ENCODE peak calls at places on chromosome 9, in ten cellular contexts. O is psoas muscle; J is fibroblast of lung; X is mammary epithelial cell; M is AG04450; T is ovary; S is A549; B is upper lobe of right lung; C is CD4-positive, alpha-beta T cell; A is endothelial cell of umbilical vein. Q is an unnamed sample.
A peak's percentile ranks its signal among the peaks of the same experiment; 100 is the strongest.

GRCh38 chr9:72462340-72462739 is 59.1 kb upstream of the TMC1 start:
- DNase-seq in S (peak; percentile 53), J (peak; percentile 90), T (no peak), B (no peak), M (no peak), C (no peak), A (peak; percentile 75), X (no peak), O (no peak), Q (peak; percentile 45)

GRCh38 chr9:84780385-84780784 is 110.9 kb downstream of the NTRK2 start:
- DNase-seq in J (no peak), A (no peak), S (no peak), O (no peak), X (no peak), T (no peak), C (no peak), M (no peak), B (no peak), Q (no peak)

GRCh38 chr9:37575921-37576721 is at the start of gene FBXO10:
- DNase-seq in J (peak; percentile 83), O (peak; percentile 87), T (peak; percentile 61), S (peak; percentile 30), X (peak; percentile 57), C (peak; percentile 5), M (no peak), B (peak; percentile 87), A (peak; percentile 78), Q (peak; percentile 81)

GRCh38 chr9:87889065-87889881 is 6.6 kb downstream of the SPATA31E1 start:
- DNase-seq in O (no peak), B (peak; percentile 59), C (no peak), T (no peak), J (no peak), M (no peak), A (no peak), S (no peak), X (no peak), Q (no peak)

GRCh38 chr9:130461218-130461630 is 16.5 kb downstream of the ASS1 start:
- DNase-seq in O (peak; percentile 83), C (peak; percentile 67), J (peak; percentile 10), B (peak; percentile 80), T (peak; percentile 69), A (peak; percentile 28), M (no peak), X (peak; percentile 16), S (peak; percentile 39), Q (peak; percentile 50)

GRCh38 chr9:9318959-9319505 is 1293.8 kb downstream of the PTPRD start:
- DNase-seq in C (no peak), T (no peak), J (no peak), A (no peak), S (no peak), X (no peak), B (no peak), M (no peak), O (no peak), Q (no peak)

GRCh38 chr9:134410835-134411217 is 84.6 kb downstream of the RXRA start:
- DNase-seq in C (no peak), O (no peak), J (no peak), B (no peak), M (no peak), T (no peak), S (no peak), A (no peak), X (no peak), Q (no peak)

GRCh38 chr9:18520395-18520794 is 46.4 kb downstream of the ADAMTSL1 start:
- DNase-seq in J (peak; percentile 42), B (no peak), O (no peak), M (no peak), X (no peak), S (no peak), C (no peak), T (no peak), A (no peak), Q (no peak)

GRCh38 chr9:133374612-133375115 is 1.2 kb downstream of the SURF4 start:
- DNase-seq in A (no peak), B (no peak), M (no peak), S (no peak), O (no peak), X (peak; percentile 30), C (no peak), T (no peak), J (peak; percentile 81), Q (no peak)

GRCh38 chr9:121073038-121073437 is 1.7 kb upstream of the CNTRL start:
- DNase-seq in O (peak; percentile 64), M (no peak), T (peak; percentile 70), J (peak; percentile 56), C (no peak), A (peak; percentile 14), S (peak; percentile 41), X (peak; percentile 71), B (no peak), Q (no peak)

GRCh38 chr9:136551401-136552116 is 5.7 kb upstream of the NOTCH1 start:
- DNase-seq in S (peak; percentile 58), J (peak; percentile 66), A (peak; percentile 56), B (no peak), M (no peak), O (peak; percentile 80), C (no peak), X (peak; percentile 88), T (peak; percentile 88), Q (peak; percentile 79)

GRCh38 chr9:126616521-126616976 is 2.8 kb downstream of the LMX1B start:
- DNase-seq in M (no peak), B (no peak), A (no peak), C (no peak), T (no peak), O (no peak), X (peak; percentile 52), S (no peak), J (no peak), Q (no peak)

GRCh38 chr9:3858961-3859360 is 333.2 kb upstream of the RFX3 start:
- DNase-seq in M (no peak), C (no peak), X (no peak), J (peak; percentile 44), B (no peak), A (no peak), T (no peak), O (no peak), S (peak; percentile 62), Q (no peak)

GRCh38 chr9:89359636-89360315 is 41.5 kb downstream of the SECISBP2 start:
- DNase-seq in T (no peak), B (no peak), S (no peak), X (no peak), O (no peak), M (no peak), C (no peak), A (peak; percentile 39), J (peak; percentile 4), Q (no peak)

GRCh38 chr9:92180669-92181181 is 65.5 kb upstream of the SPTLC1 start:
- DNase-seq in C (no peak), X (peak; percentile 18), B (no peak), M (peak; percentile 80), O (no peak), T (no peak), J (peak; percentile 83), A (no peak), S (no peak), Q (no peak)

DNA sequence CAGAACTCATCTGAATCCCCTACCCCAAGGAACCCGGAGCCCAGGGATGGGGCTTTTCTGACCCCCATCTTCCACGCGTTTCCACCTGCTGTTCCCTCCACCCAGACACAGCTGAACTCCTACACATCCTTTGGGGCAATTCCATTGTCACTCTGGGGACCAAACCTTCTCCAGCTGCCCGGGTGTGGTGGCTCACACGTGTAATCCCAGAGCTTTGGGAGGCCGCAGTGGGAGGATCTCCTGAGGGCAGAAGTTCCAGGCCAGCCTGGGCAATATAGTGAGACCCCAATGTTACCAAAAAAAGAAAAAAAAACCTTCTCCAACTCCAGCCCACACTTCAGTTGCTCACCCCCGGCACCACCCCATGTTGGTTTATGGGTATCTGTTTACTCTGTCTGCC is 8.1 kb downstream of the EPB41L4B start:
- DNase-seq in C (no peak), S (no peak), B (no peak), X (no peak), O (no peak), A (no peak), J (no peak), M (no peak), T (no peak), Q (no peak)
- TF ChIP-seq CTCF in C (no peak), S (no peak), B (no peak), X (no peak), O (no peak), A (no peak), J (no peak), M (no peak), T (no peak), Q (no peak)

DNA sequence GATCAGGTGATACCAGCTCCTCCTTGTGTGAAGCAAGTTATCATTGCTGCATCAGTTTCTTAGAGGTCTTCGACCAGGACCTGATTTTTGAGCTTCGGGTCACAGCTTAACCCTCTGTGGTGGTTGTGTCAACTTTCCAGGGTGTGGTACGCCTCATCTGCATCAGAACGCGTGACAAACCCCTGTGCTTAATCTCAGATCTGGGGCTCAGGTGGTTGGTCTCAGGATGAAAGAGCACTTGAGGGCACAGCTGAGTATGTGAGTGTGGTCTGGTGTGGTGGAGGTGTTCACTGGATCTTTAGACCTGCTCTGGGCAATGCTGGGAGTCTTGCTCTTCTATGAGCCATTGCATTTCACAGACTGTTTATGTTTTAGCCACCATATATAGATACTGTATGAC is 64.1 kb downstream of the OSTF1 start:
- DNase-seq in A (no peak), M (no peak), B (no peak), T (no peak), S (no peak), X (no peak), C (peak; percentile 22), O (no peak), J (no peak), Q (no peak)
- H3K27ac ChIP-seq in A (no peak overlapping the region), M (no peak overlapping the region), B (no peak overlapping the region), T (no peak overlapping the region), S (no peak overlapping the region), X (no peak overlapping the region), C (peak overlapping the region; percentile 7), O (no peak overlapping the region), J (no peak overlapping the region), Q (no peak overlapping the region)

DNA sequence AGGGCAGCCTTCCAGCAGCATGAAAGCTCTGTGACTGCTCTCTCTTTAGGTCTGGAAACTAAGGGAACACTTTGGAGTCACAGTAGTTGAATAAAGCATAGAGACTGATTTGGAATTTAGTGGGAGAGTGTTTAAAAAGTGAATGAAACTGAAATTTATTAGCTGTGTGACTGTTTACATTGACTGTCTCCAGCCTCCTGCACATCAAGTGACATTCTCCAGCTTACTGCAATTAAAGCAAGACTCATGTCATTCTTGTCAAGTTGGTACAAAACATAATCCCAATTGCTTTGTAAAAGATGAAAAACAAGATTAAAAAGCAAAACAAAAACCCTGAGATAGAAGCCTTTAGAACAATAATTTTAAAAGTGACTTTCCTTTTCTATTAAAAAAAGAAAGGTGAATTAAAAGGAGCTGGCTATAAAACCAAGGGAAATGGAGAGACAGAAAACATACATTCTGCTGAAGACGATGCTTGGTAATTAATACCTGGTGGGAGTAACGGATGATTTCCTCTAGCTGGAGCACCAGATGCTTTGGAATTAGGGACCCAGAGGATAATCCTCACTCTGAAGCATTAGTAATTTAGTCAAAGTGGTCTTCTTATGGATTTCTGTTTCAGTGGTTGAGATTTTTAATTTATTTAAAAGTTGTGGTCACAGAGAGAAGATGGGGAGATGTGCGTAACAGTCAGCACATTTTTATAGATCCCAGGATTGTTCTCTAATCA is 982.4 kb downstream of the TLE4 start:
- DNase-seq in O (no peak), B (no peak), A (no peak), S (no peak), M (no peak), C (no peak), T (no peak), X (no peak), J (no peak), Q (no peak)
- H3K9me3 ChIP-seq in O (no peaks in the 10 kb centered on the region), B (no peaks in the 10 kb centered on the region), A (peaks cover 3% of the 10 kb centered on the region), S (no peaks in the 10 kb centered on the region), M (no peaks in the 10 kb centered on the region), C (no peaks in the 10 kb centered on the region), T (no peaks in the 10 kb centered on the region), X (no peaks in the 10 kb centered on the region), J (no peaks in the 10 kb centered on the region), Q (no peaks in the 10 kb centered on the region)

GRCh38 chr9:137772281-137772873 is 105.2 kb upstream of the CACNA1B start:
- DNase-seq in X (no peak), B (no peak), M (no peak), A (no peak), O (no peak), T (no peak), J (no peak), S (peak; percentile 18), C (no peak), Q (no peak)
- TF ChIP-seq CTCF in X (peak; percentile 25), B (no peak), M (peak; percentile 13), A (no peak), O (peak; percentile 22), T (no peak), J (no peak), S (peak; percentile 10), C (no peak), Q (no peak)